ENCODE peak calls at places on chromosomes 16 and 17, in eight cellular contexts. T, J, Q, K, I, L, F and E are unnamed samples.

GRCh38 chr16:87949071-87949744 is 2.0 kb upstream of the BANP start:
- DNase-seq in Q (no peak), T (no peak), J (no peak), F (no peak), L (no peak), K (no peak), I (no peak), E (no peak)

GRCh38 chr17:22517716-22518115 is 825.4 kb downstream of the KCNJ18 start:
- DNase-seq in K (no peak), J (no peak), F (no peak), T (no peak), Q (no peak), L (no peak), I (no peak), E (no peak)

GRCh38 chr17:50153650-50154575 is 3.4 kb upstream of the PPP1R9B start:
- DNase-seq in Q (no peak), T (no peak), J (no peak), L (no peak), K (no peak), I (no peak), F (no peak), E (no peak)

GRCh38 chr16:59632266-59632855 is 898.2 kb upstream of the GOT2 start:
- DNase-seq in L (no peak), J (no peak), Q (peak), F (no peak), T (no peak), I (peak), K (no peak), E (no peak)

GRCh38 chr17:65173284-65173793 is 36.2 kb downstream of the RGS9 start:
- DNase-seq in Q (peak), J (peak), I (peak), T (peak), L (no peak), K (peak), F (no peak), E (no peak)

GRCh38 chr17:77424585-77425344 is 284.0 kb downstream of the SEC14L1 start:
- DNase-seq in K (no peak), I (peak), T (peak), J (no peak), L (peak), Q (peak), F (no peak), E (no peak)

GRCh38 chr16:82265809-82266208 is 95.8 kb upstream of the MPHOSPH6 start:
- DNase-seq in Q (no peak), J (no peak), T (no peak), K (no peak), I (no peak), L (no peak), F (no peak), E (no peak)

GRCh38 chr17:1298616-1299015 is 19.2 kb downstream of the TRARG1 start:
- DNase-seq in I (no peak), J (no peak), T (no peak), L (no peak), F (no peak), K (peak), Q (no peak), E (peak)

GRCh38 chr16:1712791-1713261 is 6.8 kb downstream of the MAPK8IP3 start:
- DNase-seq in J (no peak), I (peak), T (no peak), K (no peak), F (no peak), Q (no peak), L (no peak), E (no peak)

GRCh38 chr16:27520982-27521673 is 28.6 kb downstream of the GTF3C1 start:
- DNase-seq in L (no peak), T (no peak), I (peak), Q (no peak), J (peak), K (no peak), F (no peak), E (no peak)

GRCh38 chr17:75856062-75856681 is 1.0 kb upstream of the WBP2 start:
- DNase-seq in I (peak), L (no peak), Q (no peak), K (no peak), T (no peak), J (no peak), F (no peak), E (no peak)